ENCODE peak calls at places on chromosomes 3 and 15, in eight cellular contexts. S is GM12865, C is choroid plexus epithelial cell, Z is tibial nerve, H is dorsolateral prefrontal cortex, L is AG04449, B is left lung, K is adipocyte. X is an unnamed sample.

GRCh38 chr3:123447749-123448502 is 964 bp downstream of the ADCY5 start:
- DNase-seq in S (no peak), C (no peak), Z (no peak), H (no peak), L (no peak), B (peak), K (no peak), X (no peak)

GRCh38 chr3:141738636-141739363 is 702 bp downstream of the RNF7 start:
- DNase-seq in S (peak), C (peak), Z (no peak), H (no peak), L (no peak), B (no peak), K (peak), X (no peak)

GRCh38 chr3:18079739-18080138 is 337.3 kb upstream of the TBC1D5 start:
- DNase-seq in S (no peak), C (peak), Z (no peak), H (no peak), L (no peak), B (no peak), K (peak), X (no peak)

GRCh38 chr15:68542771-68543544 is 35.8 kb upstream of the CORO2B start:
- DNase-seq in S (no peak), C (peak), Z (no peak), H (no peak), L (peak), B (no peak), K (peak), X (no peak)

GRCh38 chr15:65653341-65653740 is 31.6 kb downstream of the SLC24A1 start:
- DNase-seq in S (no peak), C (peak), Z (no peak), H (no peak), L (no peak), B (no peak), K (peak), X (no peak)

GRCh38 chr3:140629351-140630137 is 48.3 kb upstream of the TRIM42 start:
- DNase-seq in S (no peak), C (peak), Z (no peak), H (no peak), L (peak), B (no peak), K (peak), X (no peak)

GRCh38 chr3:177948716-177949422 is 587.4 kb upstream of the KCNMB2 start:
- DNase-seq in S (peak), C (no peak), Z (no peak), H (no peak), L (no peak), B (no peak), K (no peak), X (no peak)

GRCh38 chr3:79148786-79149185 is 619.0 kb downstream of the ROBO1 start:
- DNase-seq in S (no peak), C (peak), Z (no peak), H (no peak), L (no peak), B (no peak), K (no peak), X (no peak)

GRCh38 chr3:128491071-128491899 is 1.7 kb downstream of the GATA2 start:
- DNase-seq in S (no peak), C (no peak), Z (no peak), H (peak), L (no peak), B (no peak), K (peak), X (no peak)

GRCh38 chr15:71743861-71744382 is 66.4 kb upstream of the NR2E3 start:
- DNase-seq in S (peak), C (peak), Z (peak), H (no peak), L (no peak), B (no peak), K (peak), X (no peak)

GRCh38 chr3:88195951-88196434 is 46.2 kb downstream of the C3orf38 start:
- DNase-seq in S (no peak), C (peak), Z (no peak), H (no peak), L (no peak), B (no peak), K (no peak), X (no peak)

GRCh38 chr3:9398715-9399708 is 1.6 kb downstream of the SETD5 start:
- DNase-seq in S (peak), C (peak), Z (no peak), H (no peak), L (no peak), B (no peak), K (peak), X (no peak)

GRCh38 chr15:47485419-47485818 is 231.9 kb upstream of the SEMA6D start:
- DNase-seq in S (no peak), C (no peak), Z (no peak), H (no peak), L (no peak), B (no peak), K (no peak), X (no peak)

GRCh38 chr15:42151736-42152135 is 4.7 kb downstream of the PLA2G4F start:
- DNase-seq in S (no peak), C (peak), Z (no peak), H (peak), L (no peak), B (no peak), K (no peak), X (no peak)

GRCh38 chr15:70376929-70377691 is 279.4 kb upstream of the TLE3 start:
- DNase-seq in S (no peak), C (peak), Z (no peak), H (peak), L (peak), B (no peak), K (peak), X (peak)

GRCh38 chr3:134291300-134292254 is 40.9 kb upstream of the RYK start:
- DNase-seq in S (no peak), C (peak), Z (peak), H (no peak), L (peak), B (no peak), K (peak), X (peak)

GRCh38 chr3:143596957-143597642 is 251.2 kb downstream of the SLC9A9 start:
- DNase-seq in S (no peak), C (no peak), Z (no peak), H (no peak), L (no peak), B (no peak), K (no peak), X (no peak)

GRCh38 chr3:63975705-63976104 is 47.6 kb downstream of the PSMD6 start:
- DNase-seq in S (no peak), C (peak), Z (peak), H (peak), L (no peak), B (no peak), K (peak), X (peak)

GRCh38 chr3:184459355-184459754 is 79.5 kb downstream of the CHRD start:
- DNase-seq in S (no peak), C (peak), Z (no peak), H (no peak), L (peak), B (no peak), K (no peak), X (no peak)

GRCh38 chr3:84836961-84837360 is 121.8 kb upstream of the CADM2 start:
- DNase-seq in S (no peak), C (peak), Z (no peak), H (no peak), L (no peak), B (no peak), K (no peak), X (no peak)

GRCh38 chr3:187986514-187986934 is 167.4 kb upstream of the LPP start:
- DNase-seq in S (no peak), C (peak), Z (no peak), H (no peak), L (peak), B (no peak), K (peak), X (no peak)

GRCh38 chr3:59839810-59840515 is 790.1 kb upstream of the CFAP20DC start:
- DNase-seq in S (peak), C (no peak), Z (no peak), H (no peak), L (no peak), B (no peak), K (peak), X (no peak)

GRCh38 chr3:138949002-138949418 is 2.0 kb downstream of the FOXL2NB start:
- DNase-seq in S (no peak), C (no peak), Z (no peak), H (no peak), L (no peak), B (no peak), K (no peak), X (no peak)

GRCh38 chr15:41286665-41287333 is 45.6 kb downstream of the OIP5 start:
- DNase-seq in S (no peak), C (peak), Z (no peak), H (no peak), L (no peak), B (no peak), K (peak), X (no peak)

GRCh38 chr15:68816795-68817303 is 3.8 kb downstream of the ANP32A start:
- DNase-seq in S (peak), C (peak), Z (no peak), H (no peak), L (no peak), B (no peak), K (no peak), X (no peak)

GRCh38 chr15:31605467-31605931 is 278.9 kb downstream of the KLF13 start:
- DNase-seq in S (no peak), C (peak), Z (no peak), H (no peak), L (no peak), B (no peak), K (peak), X (no peak)

GRCh38 chr3:134136604-134137003 is 106.9 kb upstream of the SLCO2A1 start:
- DNase-seq in S (no peak), C (no peak), Z (no peak), H (no peak), L (no peak), B (no peak), K (no peak), X (no peak)

GRCh38 chr15:66820474-66821258 is 118.6 kb downstream of the SMAD6 start:
- DNase-seq in S (no peak), C (no peak), Z (no peak), H (no peak), L (no peak), B (no peak), K (no peak), X (no peak)

GRCh38 chr15:73799466-73799865 is 46.3 kb upstream of the INSYN1 start:
- DNase-seq in S (no peak), C (peak), Z (no peak), H (no peak), L (no peak), B (no peak), K (no peak), X (no peak)

GRCh38 chr3:184077881-184078280 is 19.0 kb upstream of the HTR3E start:
- DNase-seq in S (no peak), C (peak), Z (no peak), H (no peak), L (no peak), B (no peak), K (no peak), X (no peak)

GRCh38 chr3:176916777-176917176 is 280.5 kb downstream of the TBL1XR1 start:
- DNase-seq in S (no peak), C (no peak), Z (no peak), H (no peak), L (no peak), B (no peak), K (no peak), X (no peak)

DNA sequence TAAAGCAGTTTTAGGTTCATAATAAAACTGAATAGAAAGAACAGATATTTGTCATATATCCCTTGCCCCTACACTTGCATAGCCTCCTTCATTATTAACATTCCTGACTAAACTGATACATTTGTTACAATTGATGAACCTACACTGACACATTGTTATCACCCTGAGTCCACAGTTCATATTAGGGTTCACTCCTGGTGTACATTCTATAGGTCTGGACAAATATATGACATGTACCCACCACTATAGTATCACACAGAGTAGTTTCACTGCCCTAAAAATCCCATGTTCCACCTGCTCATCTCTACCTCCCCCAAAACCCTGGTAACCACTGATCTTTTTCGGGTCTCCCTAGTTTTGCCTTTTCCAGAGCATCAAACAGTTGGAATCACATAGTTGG is 13.8 kb downstream of the DCBLD2 start:
- DNase-seq in S (no peak), C (no peak), Z (no peak), H (no peak), L (no peak), B (no peak), K (no peak), X (no peak)
- H3K4me3 ChIP-seq in S (no peak), C (no peak), Z (no peak), H (no peak), L (no peak), B (no peak), K (no peak), X (no peak)

DNA sequence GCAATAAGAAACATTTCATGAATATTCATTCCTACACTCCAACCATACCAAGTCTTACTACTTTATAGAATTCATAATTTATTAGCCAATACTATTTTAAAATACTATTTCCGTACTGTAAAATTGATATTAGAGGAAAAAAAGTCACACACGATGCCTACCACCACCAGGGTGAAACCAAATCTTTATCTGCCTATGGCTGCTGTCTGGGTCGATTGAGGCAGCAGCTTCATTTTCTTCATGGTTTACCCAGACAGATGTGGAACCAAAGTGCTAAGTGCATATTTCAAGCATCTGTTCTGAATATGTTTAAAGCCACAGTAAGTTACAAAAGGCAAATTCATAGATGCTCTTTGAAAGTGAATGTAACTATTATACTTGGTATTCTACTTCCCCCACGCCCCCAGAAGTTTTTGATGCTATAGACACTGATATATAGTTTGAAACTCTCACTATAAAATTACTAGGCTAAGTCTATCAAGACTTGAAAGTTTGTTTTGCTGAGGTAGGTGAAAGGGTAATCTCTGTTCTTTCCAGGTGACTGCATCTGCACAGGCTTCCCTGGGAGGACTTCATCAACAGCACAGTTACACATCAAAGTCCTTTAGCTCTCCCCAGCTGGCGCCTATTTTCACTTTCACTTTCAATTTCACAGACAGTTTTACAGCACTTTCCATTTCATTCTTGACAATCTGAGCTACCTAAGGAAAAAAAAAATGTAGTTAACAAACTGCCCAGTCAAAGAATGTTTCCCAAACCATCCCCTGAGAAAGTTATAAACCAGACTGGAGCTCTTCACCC is 113.9 kb downstream of the POLQ start:
- DNase-seq in S (peak), C (peak), Z (no peak), H (no peak), L (no peak), B (no peak), K (peak), X (no peak)
- H3K4me3 ChIP-seq in S (no peak), C (peak), Z (peak), H (peak), L (peak), B (peak), K (peak), X (peak)

GRCh38 chr15:100878130-100878529 is 1.5 kb upstream of the ALDH1A3 start:
- DNase-seq in S (no peak), C (no peak), Z (no peak), H (no peak), L (no peak), B (no peak), K (no peak), X (no peak)
- H3K4me3 ChIP-seq in S (no peak), C (no peak), Z (no peak), H (no peak), L (no peak), B (no peak), K (no peak), X (no peak)

GRCh38 chr15:80780416-80781221 is 1.4 kb downstream of the CEMIP start:
- DNase-seq in S (no peak), C (peak), Z (no peak), H (no peak), L (no peak), B (peak), K (peak), X (peak)
- H3K4me3 ChIP-seq in S (no peak), C (peak), Z (peak), H (peak), L (peak), B (peak), K (peak), X (peak)

GRCh38 chr15:96342611-96343528 is 12.4 kb downstream of the NR2F2 start:
- DNase-seq in S (no peak), C (peak), Z (no peak), H (no peak), L (no peak), B (no peak), K (no peak), X (no peak)
- H3K4me3 ChIP-seq in S (no peak), C (peak), Z (peak), H (peak), L (no peak), B (no peak), K (peak), X (peak)

GRCh38 chr3:107217161-107217560 is 160.1 kb upstream of the CCDC54 start:
- DNase-seq in S (no peak), C (peak), Z (no peak), H (no peak), L (peak), B (no peak), K (peak), X (no peak)

GRCh38 chr3:107218864-107219269 is 158.4 kb upstream of the CCDC54 start:
- DNase-seq in S (no peak), C (peak), Z (no peak), H (no peak), L (no peak), B (no peak), K (no peak), X (no peak)

GRCh38 chr3:107212709-107213664 is 164.3 kb upstream of the CCDC54 start:
- DNase-seq in S (no peak), C (peak), Z (no peak), H (no peak), L (no peak), B (no peak), K (no peak), X (no peak)

GRCh38 chr3:107216711-107217110 is 160.5 kb upstream of the CCDC54 start:
- DNase-seq in S (no peak), C (peak), Z (no peak), H (no peak), L (peak), B (no peak), K (peak), X (no peak)

GRCh38 chr3:107216229-107216628 is 161.0 kb upstream of the CCDC54 start:
- DNase-seq in S (no peak), C (no peak), Z (no peak), H (no peak), L (no peak), B (no peak), K (no peak), X (no peak)
- H3K4me3 ChIP-seq in S (no peak), C (no peak), Z (no peak), H (no peak), L (no peak), B (no peak), K (no peak), X (no peak)

GRCh38 chr3:124883766-124884473 is 3.2 kb downstream of the ITGB5 start:
- DNase-seq in S (no peak), C (no peak), Z (no peak), H (no peak), L (no peak), B (no peak), K (peak), X (no peak)

GRCh38 chr3:124887177-124887995 is at the start of gene ITGB5:
- DNase-seq in S (peak), C (peak), Z (peak), H (peak), L (no peak), B (peak), K (peak), X (peak)

GRCh38 chr3:124886168-124887051 is 755 bp downstream of the ITGB5 start:
- DNase-seq in S (peak), C (peak), Z (no peak), H (peak), L (no peak), B (peak), K (peak), X (peak)

GRCh38 chr3:124887996-124888298 is 782 bp upstream of the ITGB5 start:
- DNase-seq in S (no peak), C (no peak), Z (no peak), H (no peak), L (no peak), B (no peak), K (no peak), X (no peak)

DNA sequence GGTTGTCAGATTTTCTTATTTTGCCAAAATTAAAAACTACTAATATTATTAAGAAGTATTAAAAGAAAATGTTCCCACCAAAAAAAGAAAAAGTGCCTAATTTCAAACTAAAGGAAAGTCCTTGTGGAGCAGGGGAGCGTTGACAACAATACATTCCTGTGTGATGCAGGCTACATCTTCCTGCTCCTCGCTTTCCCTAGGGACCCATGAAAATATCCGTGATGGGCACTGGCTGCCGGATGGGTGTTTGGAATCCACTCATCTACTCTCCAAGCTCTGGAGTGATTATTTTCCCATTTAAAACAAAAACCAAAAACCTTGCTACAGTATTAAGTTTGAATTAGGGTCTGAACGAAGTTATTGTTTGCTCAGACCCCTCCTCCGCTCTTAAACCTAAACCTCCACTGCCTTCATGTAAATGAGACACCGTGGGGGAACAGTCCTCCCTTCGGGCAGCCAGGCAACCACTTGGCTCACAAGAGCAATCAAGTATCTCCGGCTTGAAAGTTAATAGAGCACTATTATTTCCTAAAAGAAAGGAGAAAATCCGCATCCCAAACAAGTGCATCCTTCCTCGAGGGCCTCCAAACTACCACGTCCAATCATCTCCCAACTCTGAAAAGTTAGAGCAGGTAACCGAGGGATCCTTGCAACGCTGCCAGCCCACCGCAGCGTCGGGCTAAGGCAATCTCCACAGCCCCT is 1.5 kb downstream of the ITGB5 start:
- DNase-seq in S (no peak), C (peak), Z (no peak), H (no peak), L (no peak), B (no peak), K (peak), X (no peak)
- H3K4me3 ChIP-seq in S (no peak), C (peak), Z (peak), H (peak), L (peak), B (peak), K (peak), X (peak)

X was measured in left ventricle myocardium inferior.